ENCODE peak calls at places on chromosome 2, in seven cellular contexts. Y is AG10803; X is stimulated activated CD4-positive, alpha-beta T cell treated with anti-CD3 and anti-CD28 coated beads, TNF-alpha, amount 100 ng/mL, for 1 hour; J is HFFc6; A is HT1080; C is NCI-H524; T is HEK293T. U is an unnamed sample.
A peak's percentile ranks its signal among the peaks of the same experiment; 100 is the strongest.

GRCh38 chr2:23627236-23627990 is 242.4 kb downstream of the KLHL29 start:
- DNase-seq in T (no peak), A (no peak), X (no peak), Y (no peak), C (no peak), J (no peak), U (no peak)

GRCh38 chr2:68912732-68913131 is 40.0 kb downstream of the GKN2 start:
- DNase-seq in Y (no peak), C (no peak), X (no peak), A (no peak), T (no peak), J (no peak), U (peak; percentile 37)

GRCh38 chr2:65339648-65340047 is 92.8 kb downstream of the SPRED2 start:
- DNase-seq in X (no peak), Y (no peak), A (no peak), T (no peak), C (no peak), J (no peak), U (no peak)

GRCh38 chr2:201507725-201508124 is 56.2 kb downstream of the STRADB start:
- DNase-seq in C (no peak), J (no peak), Y (no peak), T (no peak), X (no peak), A (no peak), U (no peak)

GRCh38 chr2:74440005-74440377 is 1.7 kb downstream of the RTKN start:
- DNase-seq in A (peak; percentile 63), X (no peak), C (no peak), J (peak; percentile 33), T (no peak), Y (peak; percentile 48), U (no peak)

GRCh38 chr2:153077311-153077710 is 358.9 kb downstream of the ARL6IP6 start:
- DNase-seq in X (no peak), J (no peak), C (peak; percentile 17), A (no peak), T (no peak), Y (no peak), U (peak; percentile 78)

GRCh38 chr2:72762276-72762675 is 63.6 kb downstream of the EXOC6B start:
- DNase-seq in T (no peak), J (no peak), X (no peak), A (no peak), Y (no peak), C (no peak), U (no peak)

GRCh38 chr2:7430869-7431641 is 513.8 kb downstream of the RNF144A start:
- DNase-seq in X (no peak), C (peak; percentile 75), Y (no peak), A (no peak), J (no peak), T (no peak), U (no peak)

GRCh38 chr2:106115250-106115649 is 78.9 kb downstream of the UXS1 start:
- DNase-seq in C (no peak), J (peak; percentile 77), A (peak; percentile 96), T (no peak), X (no peak), Y (peak; percentile 59), U (no peak)

GRCh38 chr2:232927041-232927792 is 57.2 kb downstream of the SNORC start:
- DNase-seq in C (no peak), J (no peak), T (no peak), A (no peak), Y (no peak), X (no peak), U (no peak)

GRCh38 chr2:8488001-8488738 is 193.7 kb upstream of the ID2 start:
- DNase-seq in J (no peak), X (no peak), Y (no peak), C (no peak), A (no peak), T (no peak), U (no peak)

GRCh38 chr2:96240341-96241038 is 25.3 kb downstream of the TMEM127 start:
- DNase-seq in X (no peak), C (no peak), J (no peak), Y (no peak), T (no peak), A (no peak), U (no peak)

GRCh38 chr2:49940616-49941015 is 786.3 kb upstream of the FSHR start:
- DNase-seq in J (no peak), X (no peak), A (peak; percentile 9), C (no peak), T (no peak), Y (no peak), U (no peak)

GRCh38 chr2:30705711-30706533 is 101.3 kb downstream of the CAPN13 start:
- DNase-seq in C (peak; percentile 93), A (no peak), Y (no peak), T (no peak), J (no peak), X (no peak), U (no peak)

GRCh38 chr2:694174-694573 is 17.0 kb upstream of the TMEM18 start:
- DNase-seq in T (no peak), A (no peak), X (no peak), Y (no peak), J (no peak), C (no peak), U (no peak)

GRCh38 chr2:73614105-73614504 is 28.1 kb downstream of the NAT8 start:
- DNase-seq in X (no peak), J (no peak), A (no peak), C (no peak), Y (no peak), T (no peak), U (no peak)

GRCh38 chr2:181949047-181949446 is 36.6 kb upstream of the PPP1R1C start:
- DNase-seq in X (no peak), C (no peak), J (peak; percentile 59), T (no peak), Y (peak; percentile 53), A (peak; percentile 10), U (no peak)

GRCh38 chr2:10678225-10678624 is 11.6 kb downstream of the NOL10 start:
- DNase-seq in Y (no peak), T (no peak), A (no peak), X (no peak), J (no peak), C (no peak), U (no peak)

GRCh38 chr2:100902833-100903405 is 83.0 kb downstream of the NPAS2 start:
- DNase-seq in A (peak; percentile 100), Y (peak; percentile 95), T (no peak), C (no peak), X (no peak), J (peak; percentile 99), U (no peak)

GRCh38 chr2:21161832-21162614 is 38.3 kb downstream of the TDRD15 start:
- DNase-seq in T (no peak), Y (no peak), X (no peak), A (no peak), J (no peak), C (no peak), U (no peak)

GRCh38 chr2:174916270-174916930 is 88.8 kb downstream of the CHN1 start:
- DNase-seq in A (no peak), T (no peak), C (no peak), X (no peak), Y (no peak), J (no peak), U (no peak)

U was measured in NCI-H82.